ENCODE peak calls at places on chromosomes 1 and 21, in eight cellular contexts. D, V, B, J, U, A, K and T are unnamed samples.

GRCh38 chr1:219271914-219272545 is 98.4 kb downstream of the LYPLAL1 start:
- DNase-seq in V (no peak), D (no peak), B (no peak), U (peak; percentile 57), J (no peak), K (no peak), A (no peak), T (no peak)

GRCh38 chr1:207335695-207336363 is 14.4 kb downstream of the CD55 start:
- DNase-seq in J (peak; percentile 50), A (no peak), D (peak; percentile 63), V (peak; percentile 33), U (peak; percentile 22), K (peak; percentile 48), B (no peak), T (no peak)

GRCh38 chr1:99869304-99869703 is 19.1 kb downstream of the AGL start:
- DNase-seq in B (no peak), V (no peak), J (no peak), K (no peak), A (no peak), D (peak; percentile 26), U (peak; percentile 60), T (no peak)

GRCh38 chr1:17186216-17186894 is 18.6 kb upstream of the PADI1 start:
- DNase-seq in J (no peak), V (no peak), A (no peak), U (no peak), D (no peak), K (no peak), B (no peak), T (no peak)

GRCh38 chr1:23611601-23612327 is 52.5 kb upstream of the ID3 start:
- DNase-seq in B (no peak), U (no peak), J (no peak), K (no peak), A (no peak), V (peak; percentile 98), D (no peak), T (no peak)

GRCh38 chr1:175713386-175713785 is 30.0 kb downstream of the TNR start:
- DNase-seq in A (no peak), D (no peak), B (no peak), V (no peak), J (no peak), K (no peak), U (no peak), T (no peak)

GRCh38 chr1:203556047-203556851 is 62.3 kb downstream of the OPTC start:
- DNase-seq in A (no peak), K (no peak), J (peak; percentile 65), B (no peak), D (no peak), V (no peak), U (peak; percentile 76), T (peak; percentile 72)

GRCh38 chr1:107963601-107964396 is 1.2 kb downstream of the VAV3 start:
- DNase-seq in A (no peak), B (peak; percentile 29), U (peak; percentile 24), D (peak; percentile 21), K (peak; percentile 51), J (peak; percentile 13), V (peak; percentile 70), T (peak; percentile 17)

GRCh38 chr1:209560952-209561351 is 22.6 kb upstream of the CAMK1G start:
- DNase-seq in D (no peak), U (no peak), J (no peak), V (no peak), B (no peak), A (no peak), K (no peak), T (no peak)

GRCh38 chr21:43766734-43767497 is 9.2 kb downstream of the CSTB start:
- DNase-seq in V (no peak), B (no peak), A (no peak), K (no peak), D (no peak), U (no peak), J (no peak), T (no peak)

GRCh38 chr21:43768868-43769167 is 7.3 kb downstream of the CSTB start:
- DNase-seq in J (no peak), A (no peak), U (no peak), B (no peak), D (no peak), V (no peak), K (no peak), T (no peak)

GRCh38 chr21:43769325-43769958 is 6.7 kb downstream of the CSTB start:
- DNase-seq in J (no peak), U (no peak), D (no peak), V (no peak), K (no peak), B (no peak), A (no peak), T (no peak)

GRCh38 chr21:43767498-43767979 is 8.6 kb downstream of the CSTB start:
- DNase-seq in B (no peak), K (no peak), V (no peak), D (no peak), J (no peak), A (no peak), U (no peak), T (no peak)

GRCh38 chr21:43767980-43768867 is 7.9 kb downstream of the CSTB start:
- DNase-seq in A (peak; percentile 88), B (peak; percentile 78), K (peak; percentile 87), U (peak; percentile 84), V (no peak), J (peak; percentile 38), D (peak; percentile 87), T (no peak)
- H3K27ac ChIP-seq in A (peak overlapping the region; percentile 91), B (no peak overlapping the region), K (peak overlapping the region; percentile 58), U (no peak overlapping the region), V (no peak overlapping the region), J (peak overlapping the region; percentile 59), D (peak overlapping the region; percentile 58), T (no peak overlapping the region)

GRCh38 chr1:171727778-171728177 is 14.1 kb downstream of the VAMP4 start:
- DNase-seq in A (no peak), K (no peak), B (no peak), D (no peak), V (no peak), U (no peak), J (no peak), T (no peak)

DNA sequence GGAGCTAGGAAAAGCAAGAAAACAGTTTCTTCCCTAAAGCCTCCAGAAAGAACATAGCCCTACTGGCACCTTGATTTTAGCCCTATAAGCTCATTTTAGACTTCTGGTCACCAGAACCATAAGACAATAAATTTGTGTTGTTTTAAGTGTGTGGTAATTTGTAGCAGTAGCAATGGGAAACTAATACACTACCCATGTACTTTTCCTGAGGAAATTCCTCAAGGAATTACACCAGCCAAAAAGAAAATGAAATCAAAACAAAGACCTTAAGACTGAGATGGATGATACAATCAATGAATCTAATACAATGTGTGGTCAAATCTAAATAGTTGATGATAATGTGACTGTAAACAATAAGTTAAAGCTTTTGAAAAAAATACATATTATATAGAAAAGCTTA is 11.8 kb downstream of the VAMP4 start:
- DNase-seq in U (no peak), B (no peak), D (no peak), J (no peak), K (no peak), V (no peak), A (no peak), T (no peak)
- H3K4me3 ChIP-seq in U (no peak overlapping the region), B (no peak overlapping the region), D (no peak overlapping the region), J (no peak overlapping the region), K (no peak overlapping the region), V (no peak overlapping the region), A (no peak overlapping the region), T (no peak overlapping the region)

GRCh38 chr1:12177999-12178441 is 11.2 kb downstream of the TNFRSF1B start:
- DNase-seq in K (peak; percentile 84), V (no peak), B (peak; percentile 65), U (peak; percentile 93), D (peak; percentile 42), A (no peak), J (peak; percentile 66), T (peak; percentile 81)
- H3K27ac ChIP-seq in K (peak overlapping the region; percentile 74), V (no peak overlapping the region), B (no peak overlapping the region), U (peak overlapping the region; percentile 85), D (no peak overlapping the region), A (no peak overlapping the region), J (peak overlapping the region; percentile 97), T (peak overlapping the region; percentile 94)

DNA sequence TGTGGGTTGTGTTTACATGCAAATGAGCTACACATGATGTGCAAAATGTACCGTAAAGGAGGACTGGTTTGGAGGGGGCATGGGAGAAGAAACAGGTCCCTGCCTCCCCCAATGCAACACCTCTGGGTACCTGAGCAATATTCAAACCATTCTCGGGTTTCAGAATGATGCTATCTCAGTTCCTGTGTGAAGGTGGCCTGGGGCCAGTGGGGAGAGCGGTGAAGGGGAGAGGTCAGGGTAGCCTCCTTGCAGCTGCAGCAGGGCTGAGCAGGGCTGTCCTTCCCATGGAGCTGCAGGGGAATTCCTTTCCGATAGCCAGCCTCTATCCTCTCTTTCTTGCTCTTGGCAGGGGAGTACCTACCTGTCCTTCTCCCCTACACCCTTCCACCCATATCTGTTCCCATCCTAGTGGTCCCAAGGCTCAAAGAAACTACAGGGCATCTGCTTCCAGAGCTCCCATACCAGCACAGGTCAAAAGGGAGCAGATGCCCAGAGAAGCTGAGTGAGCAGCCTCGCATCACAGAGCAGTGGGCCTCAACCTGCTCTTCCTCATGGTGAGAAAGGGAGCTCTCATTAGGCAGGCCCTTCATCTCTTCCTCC is 11.9 kb downstream of the MEF2D start:
- DNase-seq in A (no peak), V (peak; percentile 45), B (no peak), K (no peak), U (no peak), D (no peak), J (no peak), T (no peak)
- H3K4me3 ChIP-seq in A (no peak overlapping the region), V (peak overlapping the region; percentile 98), B (no peak overlapping the region), K (peak overlapping the region; percentile 22), U (no peak overlapping the region), D (no peak overlapping the region), J (no peak overlapping the region), T (peak overlapping the region; percentile 98)

DNA sequence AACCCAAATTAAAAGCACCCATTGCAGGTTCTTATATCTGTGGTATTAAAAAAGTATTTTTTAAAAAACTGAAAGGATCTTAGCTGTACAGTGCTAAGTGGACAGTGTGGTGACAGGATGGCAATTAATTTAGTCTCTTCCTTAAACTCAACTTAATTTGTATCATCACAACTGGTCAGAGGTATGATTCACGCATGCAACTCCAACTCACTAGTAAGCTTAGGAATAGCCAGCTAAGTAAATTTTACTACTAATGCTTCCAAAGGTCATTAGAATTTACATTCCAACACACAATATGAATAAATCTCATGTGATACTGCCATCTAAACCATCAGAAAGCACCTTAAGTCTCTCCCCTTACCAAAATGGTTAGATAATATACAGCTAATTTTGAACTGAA is 35.4 kb downstream of the ENAH start:
- DNase-seq in V (no peak), J (no peak), D (no peak), K (no peak), A (no peak), B (no peak), U (no peak), T (no peak)
- H3K27ac ChIP-seq in V (no peak overlapping the region), J (no peak overlapping the region), D (no peak overlapping the region), K (no peak overlapping the region), A (no peak overlapping the region), B (no peak overlapping the region), U (no peak overlapping the region), T (no peak overlapping the region)